ENCODE peak calls at places on chromosomes 6 and 20, in four cellular contexts. One of them, this sample, is unnamed.

GRCh38 chr20:35663813-35664543 is 722 bp downstream of the CPNE1 start:
- DNase-seq in choroid plexus epithelial cell: peak
- DNase-seq in dorsolateral prefrontal cortex: peak
- DNase-seq in stimulated activated CD8-positive, alpha-beta memory T cell treated with anti-CD3 and anti-CD28 coated beads, Interleukin-15, amount 100 ng/mL, for 24 hours: peak
- DNase-seq in this sample: peak

GRCh38 chr6:166754218-166755030 is 127.4 kb upstream of the RPS6KA2 start:
- DNase-seq in dorsolateral prefrontal cortex: no peak
- DNase-seq in stimulated activated CD8-positive, alpha-beta memory T cell treated with anti-CD3 and anti-CD28 coated beads, Interleukin-15, amount 100 ng/mL, for 24 hours: no peak
- DNase-seq in choroid plexus epithelial cell: no peak
- DNase-seq in this sample: no peak

GRCh38 chr6:146345582-146345981 is 198.1 kb upstream of the RAB32 start:
- DNase-seq in stimulated activated CD8-positive, alpha-beta memory T cell treated with anti-CD3 and anti-CD28 coated beads, Interleukin-15, amount 100 ng/mL, for 24 hours: no peak
- DNase-seq in choroid plexus epithelial cell: no peak
- DNase-seq in dorsolateral prefrontal cortex: no peak
- DNase-seq in this sample: no peak

GRCh38 chr6:155227076-155227475 is 36.7 kb upstream of the CLDN20 start:
- DNase-seq in stimulated activated CD8-positive, alpha-beta memory T cell treated with anti-CD3 and anti-CD28 coated beads, Interleukin-15, amount 100 ng/mL, for 24 hours: no peak
- DNase-seq in choroid plexus epithelial cell: no peak
- DNase-seq in dorsolateral prefrontal cortex: no peak
- DNase-seq in this sample: no peak

GRCh38 chr6:133854633-133855598 is 34.0 kb upstream of the TCF21 start:
- DNase-seq in choroid plexus epithelial cell: no peak
- DNase-seq in dorsolateral prefrontal cortex: no peak
- DNase-seq in stimulated activated CD8-positive, alpha-beta memory T cell treated with anti-CD3 and anti-CD28 coated beads, Interleukin-15, amount 100 ng/mL, for 24 hours: no peak
- DNase-seq in this sample: peak

GRCh38 chr20:45970646-45971424 is 1.2 kb downstream of the ZNF335 start:
- DNase-seq in choroid plexus epithelial cell: peak
- DNase-seq in stimulated activated CD8-positive, alpha-beta memory T cell treated with anti-CD3 and anti-CD28 coated beads, Interleukin-15, amount 100 ng/mL, for 24 hours: no peak
- DNase-seq in dorsolateral prefrontal cortex: peak
- DNase-seq in this sample: no peak

GRCh38 chr6:17710331-17710730 is 3.6 kb upstream of the NUP153 start:
- DNase-seq in dorsolateral prefrontal cortex: no peak
- DNase-seq in stimulated activated CD8-positive, alpha-beta memory T cell treated with anti-CD3 and anti-CD28 coated beads, Interleukin-15, amount 100 ng/mL, for 24 hours: no peak
- DNase-seq in choroid plexus epithelial cell: peak
- DNase-seq in this sample: no peak

GRCh38 chr20:36045373-36045714 is 77.0 kb downstream of the CNBD2 start:
- DNase-seq in choroid plexus epithelial cell: peak
- DNase-seq in dorsolateral prefrontal cortex: no peak
- DNase-seq in stimulated activated CD8-positive, alpha-beta memory T cell treated with anti-CD3 and anti-CD28 coated beads, Interleukin-15, amount 100 ng/mL, for 24 hours: no peak
- DNase-seq in this sample: no peak

GRCh38 chr6:16486661-16487060 is 248.3 kb downstream of the GMPR start:
- DNase-seq in dorsolateral prefrontal cortex: no peak
- DNase-seq in choroid plexus epithelial cell: no peak
- DNase-seq in stimulated activated CD8-positive, alpha-beta memory T cell treated with anti-CD3 and anti-CD28 coated beads, Interleukin-15, amount 100 ng/mL, for 24 hours: no peak
- DNase-seq in this sample: no peak

GRCh38 chr6:30091577-30092381 is 16.2 kb upstream of the RNF39 start:
- DNase-seq in dorsolateral prefrontal cortex: no peak
- DNase-seq in stimulated activated CD8-positive, alpha-beta memory T cell treated with anti-CD3 and anti-CD28 coated beads, Interleukin-15, amount 100 ng/mL, for 24 hours: no peak
- DNase-seq in choroid plexus epithelial cell: peak
- DNase-seq in this sample: no peak

GRCh38 chr20:4329232-4329631 is 313.9 kb upstream of the RNF24 start:
- DNase-seq in dorsolateral prefrontal cortex: no peak
- DNase-seq in choroid plexus epithelial cell: no peak
- DNase-seq in stimulated activated CD8-positive, alpha-beta memory T cell treated with anti-CD3 and anti-CD28 coated beads, Interleukin-15, amount 100 ng/mL, for 24 hours: no peak
- DNase-seq in this sample: no peak

GRCh38 chr6:134951494-134952263 is 1.8 kb upstream of the ALDH8A1 start:
- DNase-seq in stimulated activated CD8-positive, alpha-beta memory T cell treated with anti-CD3 and anti-CD28 coated beads, Interleukin-15, amount 100 ng/mL, for 24 hours: no peak
- DNase-seq in choroid plexus epithelial cell: no peak
- DNase-seq in dorsolateral prefrontal cortex: no peak
- DNase-seq in this sample: no peak